ENCODE peak calls at places on chromosome 20, in eight cellular contexts. V, G, F, C, I, U, Q and O are unnamed samples.

GRCh38 chr20:59063358-59064213 is 21.0 kb upstream of the PRELID3B start:
- DNase-seq in G (peak), C (peak), V (peak), F (no peak), U (no peak), Q (no peak), I (no peak), O (no peak)

GRCh38 chr20:9235518-9235917 is 166.6 kb downstream of the PLCB4 start:
- DNase-seq in F (no peak), C (no peak), Q (no peak), I (no peak), V (no peak), G (peak), U (no peak), O (no peak)

GRCh38 chr20:10898555-10898954 is 224.8 kb upstream of the JAG1 start:
- DNase-seq in V (no peak), C (no peak), Q (no peak), U (no peak), G (no peak), I (no peak), F (no peak), O (no peak)

GRCh38 chr20:51208162-51208561 is 185.3 kb upstream of the KCNG1 start:
- DNase-seq in V (no peak), F (no peak), U (no peak), Q (no peak), C (no peak), G (no peak), I (no peak), O (no peak)

GRCh38 chr20:58378056-58378455 is 11.0 kb upstream of the VAPB start:
- DNase-seq in Q (no peak), U (no peak), C (no peak), I (no peak), F (no peak), V (no peak), G (no peak), O (no peak)

GRCh38 chr20:3436864-3437574 is 29.6 kb upstream of the DNAAF9 start:
- DNase-seq in C (peak), Q (no peak), I (no peak), G (no peak), F (no peak), U (no peak), V (no peak), O (no peak)

GRCh38 chr20:36493801-36494114 is 47.6 kb upstream of the MYL9 start:
- DNase-seq in U (peak), F (peak), I (no peak), V (no peak), Q (no peak), G (peak), C (no peak), O (peak)

GRCh38 chr20:60470366-60470765 is 512.1 kb downstream of the CDH26 start:
- DNase-seq in G (no peak), C (no peak), V (no peak), Q (no peak), I (no peak), U (no peak), F (no peak), O (peak)

GRCh38 chr20:3315110-3315509 is 76.1 kb upstream of the SLC4A11 start:
- DNase-seq in I (no peak), G (no peak), F (no peak), C (no peak), Q (no peak), U (no peak), V (no peak), O (no peak)

GRCh38 chr20:60653111-60653845 is 598.8 kb upstream of the CDH4 start:
- DNase-seq in I (no peak), U (no peak), G (peak), C (no peak), Q (peak), V (no peak), F (no peak), O (no peak)

GRCh38 chr20:31842471-31843157 is 2.8 kb downstream of the FOXS1 start:
- DNase-seq in C (no peak), G (peak), Q (no peak), F (no peak), V (no peak), I (no peak), U (no peak), O (no peak)
- H3K27ac ChIP-seq in C (peak), G (peak), Q (no peak), F (no peak), V (no peak), I (no peak), U (peak), O (peak)

GRCh38 chr20:33338465-33339258 is 55.6 kb downstream of the BPIFB1 start:
- DNase-seq in U (no peak), F (no peak), V (no peak), Q (no peak), C (no peak), I (no peak), G (no peak), O (no peak)
- H3K27ac ChIP-seq in U (no peak), F (no peak), V (no peak), Q (no peak), C (no peak), I (no peak), G (no peak), O (no peak)

DNA sequence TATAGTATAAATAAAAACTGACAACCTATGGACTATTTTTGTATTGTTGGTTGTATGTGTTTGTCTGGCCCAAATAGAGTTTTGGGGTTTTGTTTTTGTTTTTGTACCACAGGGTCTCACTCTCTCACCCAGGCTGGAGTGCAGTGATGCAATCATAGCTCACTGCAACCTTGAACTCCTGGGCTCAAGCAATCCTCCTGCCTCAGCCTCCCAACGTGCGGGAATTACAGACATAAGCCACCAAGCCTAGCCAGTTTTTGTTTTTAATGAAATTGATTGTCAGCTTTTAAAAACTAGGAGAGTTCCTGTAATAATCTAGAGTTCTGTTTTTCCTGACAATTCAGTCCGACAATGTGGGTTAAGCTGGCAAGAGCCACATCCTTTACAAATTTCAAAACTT is 98.7 kb downstream of the ZMYND8 start:
- DNase-seq in F (no peak), Q (no peak), V (no peak), C (no peak), U (no peak), G (no peak), I (no peak), O (no peak)
- H3K27ac ChIP-seq in F (no peak), Q (no peak), V (no peak), C (no peak), U (peak), G (peak), I (no peak), O (peak)

GRCh38 chr20:56428881-56429280 is 16.8 kb downstream of the CASS4 start:
- DNase-seq in Q (no peak), V (no peak), F (no peak), U (no peak), G (no peak), C (no peak), I (no peak), O (no peak)

GRCh38 chr20:56429941-56430340 is 17.9 kb downstream of the CASS4 start:
- DNase-seq in U (no peak), F (no peak), G (no peak), C (no peak), Q (no peak), I (no peak), V (no peak), O (no peak)

GRCh38 chr20:56428388-56428787 is 16.3 kb downstream of the CASS4 start:
- DNase-seq in G (no peak), V (no peak), F (no peak), C (no peak), U (no peak), Q (no peak), I (no peak), O (no peak)

GRCh38 chr20:56430471-56430870 is 18.4 kb downstream of the CASS4 start:
- DNase-seq in C (no peak), V (no peak), I (no peak), G (no peak), Q (no peak), F (no peak), U (no peak), O (no peak)

GRCh38 chr20:56429496-56429895 is 17.4 kb downstream of the CASS4 start:
- DNase-seq in U (no peak), C (no peak), G (peak), I (no peak), Q (no peak), F (no peak), V (no peak), O (no peak)
- H3K27ac ChIP-seq in U (no peak), C (no peak), G (peak), I (peak), Q (peak), F (no peak), V (no peak), O (no peak)

GRCh38 chr20:63551068-63551467 is 2.9 kb upstream of the FNDC11 start:
- DNase-seq in V (no peak), C (no peak), U (no peak), Q (no peak), I (no peak), F (no peak), G (no peak), O (no peak)

GRCh38 chr20:63553933-63554290 is at the start of gene FNDC11:
- DNase-seq in I (no peak), C (peak), Q (no peak), G (no peak), F (peak), U (no peak), V (peak), O (no peak)

GRCh38 chr20:63554361-63555278 is 661 bp downstream of the FNDC11 start:
- DNase-seq in F (no peak), Q (no peak), G (no peak), U (no peak), I (no peak), C (no peak), V (no peak), O (no peak)

GRCh38 chr20:63552481-63553249 is 1.3 kb upstream of the FNDC11 start:
- DNase-seq in Q (no peak), V (no peak), I (peak), G (no peak), U (no peak), C (no peak), F (no peak), O (no peak)

DNA sequence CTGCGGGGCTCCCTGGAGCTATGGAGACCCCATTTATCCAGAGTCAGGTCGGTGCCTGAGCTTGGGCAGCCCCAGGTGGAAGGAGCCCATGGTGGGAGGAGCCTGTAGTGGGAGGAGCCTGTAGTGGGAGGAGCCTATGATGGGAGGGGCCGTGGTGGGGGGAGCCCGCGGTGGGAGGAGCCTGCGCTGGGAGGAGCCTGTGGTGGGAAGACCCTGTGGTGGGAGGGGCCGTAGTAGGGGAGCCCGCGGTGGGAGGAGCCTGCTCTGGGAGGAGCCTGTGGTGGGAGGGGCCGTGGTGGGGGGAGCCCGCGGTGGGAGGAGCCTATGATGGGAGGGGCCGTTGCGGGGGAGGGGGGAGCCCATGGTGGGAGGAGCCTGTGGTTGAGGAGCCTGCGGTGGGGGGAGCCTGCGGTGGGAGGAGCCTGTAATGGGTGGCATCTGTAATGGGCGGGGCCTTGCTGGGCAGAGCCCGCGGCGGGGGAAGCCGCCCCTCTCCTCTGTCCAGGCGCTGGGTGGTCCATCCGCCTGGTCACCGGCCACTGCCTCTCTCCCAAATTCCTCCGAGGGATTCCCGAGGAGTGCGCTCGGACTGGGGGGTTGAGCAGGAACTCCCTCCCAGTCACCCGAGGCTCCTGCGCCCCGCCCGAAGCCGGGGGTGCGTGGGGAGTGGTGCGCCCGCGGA is 567 bp upstream of the FNDC11 start:
- DNase-seq in Q (no peak), F (peak), U (peak), G (peak), V (peak), C (peak), I (peak), O (peak)
- H3K27ac ChIP-seq in Q (no peak), F (no peak), U (no peak), G (no peak), V (no peak), C (no peak), I (peak), O (no peak)

GRCh38 chr20:48687097-48687800 is 140.6 kb downstream of the PREX1 start:
- DNase-seq in I (no peak), C (no peak), G (no peak), Q (no peak), U (no peak), V (no peak), F (no peak), O (no peak)
- H3K27ac ChIP-seq in I (no peak), C (no peak), G (no peak), Q (peak), U (peak), V (no peak), F (no peak), O (peak)

GRCh38 chr20:62703853-62704228 is 4.8 kb upstream of the NTSR1 start:
- DNase-seq in U (no peak), V (no peak), Q (no peak), I (no peak), C (no peak), G (no peak), F (no peak), O (no peak)

GRCh38 chr20:62706344-62706743 is 2.3 kb upstream of the NTSR1 start:
- DNase-seq in V (no peak), G (no peak), F (no peak), U (no peak), I (no peak), C (no peak), Q (no peak), O (no peak)

GRCh38 chr20:62702886-62703852 is 5.5 kb upstream of the NTSR1 start:
- DNase-seq in G (peak), U (no peak), Q (no peak), C (peak), V (no peak), I (no peak), F (no peak), O (no peak)

GRCh38 chr20:62705626-62706025 is 3.0 kb upstream of the NTSR1 start:
- DNase-seq in F (no peak), Q (no peak), I (no peak), G (no peak), U (no peak), V (no peak), C (no peak), O (no peak)

GRCh38 chr20:62704341-62704948 is 4.2 kb upstream of the NTSR1 start:
- DNase-seq in Q (peak), U (peak), C (peak), I (no peak), G (peak), V (no peak), F (peak), O (peak)
- H3K27ac ChIP-seq in Q (no peak), U (no peak), C (no peak), I (no peak), G (peak), V (no peak), F (no peak), O (peak)

DNA sequence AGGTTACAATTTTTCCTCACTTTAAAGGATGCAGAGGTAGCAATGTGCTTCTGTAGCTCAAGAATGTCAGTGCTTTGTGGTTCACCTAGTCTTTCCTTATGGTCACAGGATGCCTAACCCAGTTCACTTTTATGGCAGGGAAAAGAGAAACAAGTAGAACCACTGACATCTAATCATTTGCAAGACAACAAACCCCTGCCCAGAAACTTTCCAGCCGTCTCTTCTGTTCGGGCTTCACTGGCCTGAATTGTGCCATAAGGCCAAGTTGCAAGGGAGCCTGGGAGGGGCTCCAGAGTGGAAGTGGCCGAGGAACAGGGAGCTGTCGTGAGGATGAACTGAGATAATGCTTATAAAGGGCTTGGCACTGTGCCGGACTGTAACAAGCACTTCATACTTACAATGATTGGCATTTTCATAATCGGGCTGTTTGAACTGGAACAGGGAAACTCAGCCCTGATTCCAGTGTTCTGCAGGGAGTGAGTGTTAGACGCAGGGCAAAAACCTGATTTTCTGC is 212.6 kb downstream of the BCAS1 start:
- DNase-seq in I (no peak), Q (no peak), G (no peak), F (no peak), C (no peak), U (peak), V (no peak), O (no peak)
- H3K27ac ChIP-seq in I (no peak), Q (no peak), G (no peak), F (peak), C (peak), U (no peak), V (no peak), O (no peak)

GRCh38 chr20:682123-682522 is 6.5 kb upstream of the SCRT2 start:
- DNase-seq in G (no peak), Q (no peak), F (no peak), V (no peak), I (no peak), C (no peak), U (no peak), O (no peak)

GRCh38 chr20:687468-688203 is 12.0 kb upstream of the SCRT2 start:
- DNase-seq in Q (no peak), I (no peak), F (no peak), V (no peak), G (no peak), U (no peak), C (no peak), O (no peak)

GRCh38 chr20:688809-689208 is 13.2 kb upstream of the SCRT2 start:
- DNase-seq in Q (no peak), I (no peak), F (no peak), U (no peak), G (no peak), C (peak), V (peak), O (no peak)

GRCh38 chr20:680638-681037 is 5.0 kb upstream of the SCRT2 start:
- DNase-seq in I (no peak), V (no peak), C (no peak), U (no peak), Q (no peak), G (no peak), F (no peak), O (no peak)

DNA sequence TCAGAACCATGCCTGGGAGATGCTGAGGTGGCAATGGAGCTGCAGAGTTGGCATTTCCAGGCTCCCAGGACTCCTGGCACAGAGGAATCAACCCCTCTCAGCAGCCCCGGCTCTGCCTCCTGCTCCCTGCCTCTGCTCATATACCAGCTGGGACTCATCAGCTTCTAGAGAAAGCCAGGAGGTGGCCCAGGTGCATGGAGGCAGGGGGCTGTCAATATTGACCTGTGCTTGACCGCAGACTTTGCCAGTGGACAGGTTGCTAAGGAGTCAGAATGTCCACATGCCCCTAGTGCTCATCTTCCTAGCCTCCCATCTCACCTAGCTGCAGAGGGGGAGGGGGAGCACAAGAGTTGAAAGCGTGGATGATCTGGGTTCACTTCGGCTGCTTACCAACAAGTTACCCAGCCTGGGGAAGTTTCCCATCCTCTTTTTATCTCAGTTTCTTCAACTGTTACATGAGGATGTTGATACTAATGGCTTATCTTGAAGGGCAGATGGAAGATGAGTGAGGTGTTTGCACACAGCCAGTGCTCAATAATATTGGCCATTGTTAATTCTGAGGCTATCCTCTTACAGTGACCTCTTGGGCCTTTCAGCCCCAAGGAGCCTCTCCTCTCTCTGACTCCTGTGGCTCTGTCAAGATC is 9.2 kb upstream of the SCRT2 start:
- DNase-seq in V (no peak), I (no peak), F (no peak), Q (no peak), G (no peak), C (no peak), U (no peak), O (no peak)
- H3K27ac ChIP-seq in V (no peak), I (no peak), F (no peak), Q (no peak), G (no peak), C (no peak), U (no peak), O (no peak)

GRCh38 chr20:44714701-44715494 is at the start of gene CCN5:
- DNase-seq in U (peak), F (peak), G (peak), I (no peak), V (no peak), C (peak), Q (no peak), O (peak)
- H3K27ac ChIP-seq in U (peak), F (no peak), G (no peak), I (no peak), V (no peak), C (no peak), Q (no peak), O (peak)